ENCODE peak calls at places on chromosomes 3 and 15, in four cellular contexts. C is HepG2, I is SK-N-SH, Y is H1. U is an unnamed sample.

GRCh38 chr3:89472101-89472500 is 364.7 kb downstream of the EPHA3 start:
- DNase-seq in C (no peak), I (no peak), Y (no peak), U (no peak)

GRCh38 chr3:36257117-36257516 is 123.2 kb upstream of the STAC start:
- DNase-seq in C (no peak), I (no peak), Y (no peak), U (no peak)

GRCh38 chr3:41961061-41961749 is 698 bp downstream of the ULK4 start:
- DNase-seq in C (peak), I (peak), Y (peak), U (no peak)

GRCh38 chr15:68330911-68331310 is 53.4 kb downstream of the FEM1B start:
- DNase-seq in C (no peak), I (no peak), Y (no peak), U (no peak)

GRCh38 chr15:99735868-99736267 is 2.6 kb upstream of the LYSMD4 start:
- DNase-seq in C (no peak), I (no peak), Y (no peak), U (no peak)

GRCh38 chr3:43621406-43621973 is 321 bp downstream of the ANO10 start:
- DNase-seq in C (no peak), I (no peak), Y (no peak), U (no peak)

GRCh38 chr15:40891810-40892448 is 2.3 kb upstream of the VPS18 start:
- DNase-seq in C (peak), I (peak), Y (no peak), U (no peak)

GRCh38 chr3:133494469-133494868 is 79.0 kb upstream of the CDV3 start:
- DNase-seq in C (peak), I (no peak), Y (no peak), U (no peak)

GRCh38 chr15:67380921-67381320 is 126.3 kb downstream of the IQCH start:
- DNase-seq in C (no peak), I (no peak), Y (no peak), U (no peak)

GRCh38 chr3:5010140-5010539 is 30.9 kb downstream of the BHLHE40 start:
- DNase-seq in C (no peak), I (no peak), Y (no peak), U (no peak)

GRCh38 chr15:51973220-51973619 is 1.6 kb upstream of the LEO1 start:
- DNase-seq in C (no peak), I (no peak), Y (no peak), U (no peak)

GRCh38 chr3:47661121-47661752 is 82.6 kb upstream of the CSPG5 start:
- DNase-seq in C (no peak), I (peak), Y (no peak), U (no peak)

GRCh38 chr3:61371123-61371522 is 119.9 kb upstream of the FHIT start:
- DNase-seq in C (peak), I (peak), Y (no peak), U (no peak)

GRCh38 chr15:40108061-40108854 is 421 bp downstream of the BMF start:
- DNase-seq in C (no peak), I (peak), Y (no peak), U (no peak)

GRCh38 chr15:90080818-90081382 is 21.4 kb downstream of the IDH2 start:
- DNase-seq in C (no peak), I (no peak), Y (no peak), U (no peak)

GRCh38 chr3:114933407-114933806 is 213.7 kb downstream of the ZBTB20 start:
- DNase-seq in C (no peak), I (no peak), Y (no peak), U (no peak)

GRCh38 chr3:113084777-113085176 is 94.0 kb downstream of the GTPBP8 start:
- DNase-seq in C (no peak), I (no peak), Y (no peak), U (no peak)

GRCh38 chr15:29692527-29692926 is 129.7 kb downstream of the TJP1 start:
- DNase-seq in C (no peak), I (no peak), Y (no peak), U (no peak)

GRCh38 chr15:29693225-29693624 is 129.0 kb downstream of the TJP1 start:
- DNase-seq in C (no peak), I (no peak), Y (no peak), U (no peak)

GRCh38 chr15:29698030-29698701 is 124.1 kb downstream of the TJP1 start:
- DNase-seq in C (peak), I (no peak), Y (no peak), U (no peak)

GRCh38 chr15:29696950-29697738 is 125.1 kb downstream of the TJP1 start:
- DNase-seq in C (no peak), I (no peak), Y (no peak), U (no peak)

DNA sequence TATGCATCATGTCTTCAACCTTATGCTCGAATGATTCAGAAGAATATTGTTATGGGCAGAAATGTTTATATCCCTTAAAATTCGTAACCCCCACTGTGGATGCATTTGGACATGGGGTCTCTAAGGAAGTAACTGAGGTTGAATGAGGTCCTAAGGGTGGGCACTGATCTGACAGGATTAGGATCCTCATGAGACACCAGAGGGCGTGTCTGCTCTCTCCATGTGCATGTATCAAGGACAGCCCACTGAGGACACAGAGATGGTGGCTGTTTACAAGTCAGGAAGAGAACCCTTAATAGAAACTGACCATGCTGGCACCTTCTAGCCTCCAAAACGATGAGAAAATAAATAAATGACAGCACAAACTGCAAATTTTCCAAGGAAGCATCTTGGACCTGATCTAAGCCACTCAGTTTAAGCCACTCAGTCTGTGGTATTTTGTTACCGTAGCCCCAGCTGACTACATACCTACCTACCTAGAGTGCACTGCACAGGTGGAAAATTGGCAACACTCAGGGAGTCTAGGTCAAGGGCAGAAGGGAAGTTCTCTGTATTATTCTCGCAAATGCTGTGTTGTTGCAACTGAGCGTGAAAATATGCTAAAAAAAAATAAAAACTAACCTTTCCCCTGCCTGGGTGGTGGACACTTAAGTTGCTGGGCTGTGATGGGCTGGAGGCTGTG is 126.6 kb downstream of the TJP1 start:
- DNase-seq in C (peak), I (no peak), Y (no peak), U (no peak)
- TF ChIP-seq TCF12 in C (no peak), I (no peak), Y (no peak), U (no peak)

DNA sequence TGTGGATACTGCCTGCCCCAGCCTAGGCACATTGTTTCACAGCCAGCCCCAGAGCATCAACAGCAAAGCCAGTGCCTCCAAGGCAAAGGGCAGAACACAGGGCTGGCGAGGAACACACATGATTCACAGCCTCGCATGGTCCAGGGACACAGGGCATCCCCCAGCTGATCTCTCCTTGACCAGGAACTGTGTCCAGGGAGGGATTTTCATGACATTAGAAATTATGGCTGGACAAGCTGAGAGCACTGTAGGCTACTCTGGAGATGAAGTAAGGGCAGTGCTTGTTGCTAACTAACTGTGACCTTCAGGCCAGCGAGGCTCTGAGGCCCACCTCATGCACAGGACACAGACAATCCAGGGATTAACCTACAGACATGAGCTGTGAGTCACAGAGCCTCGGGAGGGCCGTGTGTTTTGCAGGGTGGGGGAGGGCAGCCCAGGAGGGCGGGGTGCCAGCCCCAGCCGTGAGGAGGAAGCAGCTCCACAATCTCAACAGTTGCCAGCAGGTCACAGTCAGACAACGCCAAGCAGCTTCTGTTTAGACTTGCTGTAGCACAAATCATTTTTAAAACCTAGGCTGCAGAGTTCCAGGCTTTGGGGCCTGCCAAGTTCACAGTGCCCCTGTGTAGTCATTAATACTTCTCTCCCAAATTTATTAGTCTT is 114.9 kb downstream of the ETFA start:
- DNase-seq in C (peak), I (peak), Y (no peak), U (no peak)
- TF ChIP-seq TCF12 in C (no peak), I (peak), Y (no peak), U (no peak)

DNA sequence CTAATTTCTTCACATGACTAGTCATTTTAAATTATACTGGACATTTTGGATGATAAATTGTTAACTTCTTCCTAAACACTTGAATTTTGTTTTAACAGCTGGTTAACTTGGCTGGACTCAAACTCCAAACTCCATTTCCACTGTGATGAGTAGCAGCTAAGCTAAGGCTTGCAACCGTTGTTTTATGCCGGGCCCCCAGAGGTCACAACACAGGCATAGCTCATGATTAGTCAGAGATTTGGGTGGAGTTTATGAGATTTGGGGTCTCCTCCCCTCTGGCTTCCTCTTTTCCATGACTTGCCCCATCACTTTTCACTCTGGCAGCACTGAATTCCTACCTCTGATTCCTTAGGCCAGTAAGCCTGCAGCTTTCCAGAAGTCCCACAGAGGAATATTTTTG is 12.8 kb downstream of the THAP10 start:
- DNase-seq in C (no peak), I (no peak), Y (no peak), U (no peak)
- TF ChIP-seq TCF12 in C (no peak), I (no peak), Y (no peak), U (no peak)

DNA sequence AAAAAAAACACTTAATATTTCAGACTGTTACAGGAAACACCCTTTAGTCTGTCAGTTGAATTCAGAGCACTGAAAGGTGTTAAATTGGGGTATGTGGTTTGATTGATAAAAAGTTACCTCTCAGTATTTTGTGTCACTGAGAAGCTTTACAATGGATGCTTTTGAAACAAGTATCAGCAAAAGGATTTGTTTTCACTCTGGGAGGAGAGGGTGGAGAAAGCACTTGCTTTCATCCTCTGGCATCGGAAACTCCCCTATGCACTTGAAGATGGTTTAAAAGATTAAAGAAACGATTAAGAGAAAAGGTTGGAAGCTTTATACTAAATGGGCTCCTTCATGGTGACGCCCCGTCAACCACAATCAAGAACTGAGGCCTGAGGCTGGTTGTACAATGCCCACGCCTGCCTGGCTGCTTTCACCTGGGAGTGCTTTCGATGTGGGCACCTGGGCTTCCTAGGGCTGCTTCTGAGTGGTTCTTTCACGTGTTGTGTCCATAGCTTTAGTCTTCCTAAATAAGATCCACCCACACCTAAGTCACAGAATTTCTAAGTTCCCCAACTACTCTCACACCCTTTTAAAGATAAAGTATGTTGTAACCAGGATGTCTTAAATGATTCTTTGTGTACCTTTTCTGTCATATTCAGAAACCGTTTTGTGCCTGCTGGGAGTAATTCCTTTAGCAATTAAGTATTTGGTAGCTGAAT is 17.9 kb downstream of the TMEM43 start:
- DNase-seq in C (no peak), I (no peak), Y (no peak), U (no peak)
- TF ChIP-seq TCF12 in C (no peak), I (no peak), Y (no peak), U (no peak)

DNA sequence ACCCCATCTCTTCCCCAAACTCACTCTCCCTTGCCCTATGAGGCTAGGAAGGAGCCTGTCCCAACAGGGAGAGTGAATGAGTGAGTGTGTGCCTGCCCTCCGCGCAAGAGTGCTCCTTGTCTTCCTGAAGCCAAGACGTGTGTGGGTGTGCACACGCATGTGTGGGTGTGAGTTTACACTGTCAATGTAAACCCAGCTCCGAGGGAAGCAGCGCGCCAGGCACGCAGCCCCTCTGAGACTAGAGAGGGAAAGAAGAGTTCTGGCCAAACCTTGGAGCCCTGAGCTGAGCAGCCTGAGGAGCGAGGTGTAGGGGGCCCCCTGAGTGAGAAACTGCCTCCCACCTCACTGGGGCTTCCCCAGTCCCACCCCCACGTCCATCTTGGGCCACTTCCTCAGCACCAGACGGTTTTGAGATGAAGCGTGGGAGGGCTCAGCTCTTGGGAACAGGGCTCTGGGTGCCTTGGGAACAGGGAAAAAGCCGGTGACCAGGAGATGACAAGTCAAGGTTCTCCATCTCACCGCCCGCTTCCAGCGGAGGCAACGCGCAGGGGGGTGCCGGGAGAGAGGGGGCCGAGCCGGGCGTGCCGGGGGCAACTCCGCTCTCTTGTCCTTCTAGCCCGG is 5.1 kb downstream of the MECOM start:
- DNase-seq in C (no peak), I (peak), Y (no peak), U (no peak)
- TF ChIP-seq TCF12 in C (no peak), I (no peak), Y (no peak), U (no peak)

GRCh38 chr15:77528290-77528967 is 104.3 kb downstream of the LINGO1 start:
- DNase-seq in C (no peak), I (peak), Y (no peak), U (no peak)

GRCh38 chr15:77527831-77528231 is 104.9 kb downstream of the LINGO1 start:
- DNase-seq in C (no peak), I (no peak), Y (no peak), U (no peak)

GRCh38 chr15:77528968-77529319 is 103.8 kb downstream of the LINGO1 start:
- DNase-seq in C (no peak), I (peak), Y (no peak), U (no peak)

GRCh38 chr15:77530576-77530975 is 102.1 kb downstream of the LINGO1 start:
- DNase-seq in C (no peak), I (no peak), Y (no peak), U (no peak)

GRCh38 chr15:77529394-77530159 is 103.1 kb downstream of the LINGO1 start:
- DNase-seq in C (peak), I (no peak), Y (no peak), U (no peak)
- TF ChIP-seq TCF12 in C (no peak), I (no peak), Y (no peak), U (no peak)

DNA sequence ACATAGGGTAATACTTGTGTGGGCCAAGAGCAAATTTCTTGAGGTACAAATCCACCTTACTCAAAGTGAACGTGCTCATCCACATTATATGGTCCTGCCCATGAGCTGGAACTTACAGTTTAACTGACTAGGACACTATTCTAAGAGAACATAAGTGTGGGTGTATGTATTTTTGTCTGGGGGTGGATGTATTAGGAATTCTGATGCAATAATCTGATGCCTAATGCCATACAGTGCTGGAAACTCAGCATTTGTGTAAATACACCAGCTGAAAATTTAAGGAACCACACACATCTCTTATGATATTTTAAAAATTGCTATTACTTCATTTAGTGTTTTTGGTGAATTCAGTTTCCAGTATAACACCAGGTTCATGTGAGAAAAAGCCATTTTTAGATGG is 1350.7 kb downstream of the ZPLD1 start:
- DNase-seq in C (no peak), I (no peak), Y (no peak), U (no peak)
- TF ChIP-seq TCF12 in C (no peak), I (no peak), Y (no peak), U (no peak)

GRCh38 chr3:172352786-172353185 is 95.5 kb downstream of the GHSR start:
- DNase-seq in C (no peak), I (no peak), Y (no peak), U (no peak)
- TF ChIP-seq TCF12 in C (no peak), I (no peak), Y (no peak), U (no peak)

GRCh38 chr3:121165397-121165837 is 257.4 kb downstream of the STXBP5L start:
- DNase-seq in C (no peak), I (no peak), Y (no peak), U (no peak)
- TF ChIP-seq TCF12 in C (no peak), I (no peak), Y (no peak), U (no peak)

DNA sequence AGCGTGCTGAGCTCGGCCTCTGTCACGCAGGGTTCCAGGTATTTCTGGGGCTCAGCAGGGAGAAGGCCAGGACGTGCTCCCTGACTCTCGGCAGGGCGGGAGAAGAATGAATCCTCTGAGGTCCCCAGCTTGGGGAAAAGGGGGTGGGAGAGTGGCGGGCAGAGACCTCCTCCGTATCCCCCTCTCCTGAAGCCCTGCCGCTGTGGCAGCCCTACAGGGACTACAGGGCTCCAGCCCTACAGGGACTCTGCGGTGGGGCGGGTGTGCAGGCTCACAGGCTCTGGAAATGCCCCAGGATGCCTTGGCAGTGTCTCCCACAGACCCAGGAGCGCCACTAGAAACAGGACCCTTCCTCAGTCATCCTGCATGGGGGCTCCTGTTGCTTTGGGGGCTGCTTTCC is 46.2 kb downstream of the HMCES start:
- DNase-seq in C (no peak), I (no peak), Y (no peak), U (no peak)
- TF ChIP-seq TCF12 in C (no peak), I (no peak), Y (no peak), U (no peak)